ENCODE peak calls at places on chromosomes 12 and 14, in nine cellular contexts. P, B, I, N, J, F, W, Z and S are unnamed samples.
A peak's percentile ranks its signal among the peaks of the same experiment; 100 is the strongest.

GRCh38 chr12:9651265-9651729 is 18.2 kb upstream of the CLEC2D start:
- DNase-seq in P (no peak), B (peak; percentile 86), I (no peak), N (no peak), J (peak; percentile 60), F (no peak), W (no peak), Z (no peak), S (no peak)

GRCh38 chr14:64762044-64763034 is 58.1 kb downstream of the PLEKHG3 start:
- DNase-seq in P (peak; percentile 86), B (peak; percentile 93), I (peak; percentile 90), N (peak; percentile 62), J (no peak), F (no peak), W (peak; percentile 65), Z (no peak), S (peak; percentile 83)

GRCh38 chr12:32031109-32031508 is 71.9 kb downstream of the RESF1 start:
- DNase-seq in P (no peak), B (peak; percentile 50), I (no peak), N (no peak), J (peak; percentile 16), F (no peak), W (no peak), Z (peak; percentile 14), S (no peak)

GRCh38 chr12:54011665-54012532 is 3.1 kb downstream of the HOXC8 start:
- DNase-seq in P (no peak), B (no peak), I (no peak), N (no peak), J (no peak), F (no peak), W (no peak), Z (no peak), S (no peak)

GRCh38 chr12:11482955-11483354 is 87.6 kb upstream of the PRB2 start:
- DNase-seq in P (no peak), B (peak; percentile 23), I (no peak), N (no peak), J (no peak), F (no peak), W (no peak), Z (no peak), S (no peak)

GRCh38 chr14:60183724-60184596 is 18.8 kb upstream of the DHRS7 start:
- DNase-seq in P (peak; percentile 53), B (peak; percentile 56), I (peak; percentile 38), N (peak; percentile 58), J (peak; percentile 91), F (no peak), W (no peak), Z (no peak), S (no peak)

GRCh38 chr14:73633517-73634332 is 11.1 kb upstream of the DNAL1 start:
- DNase-seq in P (peak; percentile 77), B (peak; percentile 60), I (peak; percentile 59), N (peak; percentile 28), J (peak; percentile 60), F (peak; percentile 74), W (peak; percentile 75), Z (peak; percentile 59), S (no peak)

GRCh38 chr12:62862259-62862881 is 72.6 kb downstream of the PPM1H start:
- DNase-seq in P (no peak), B (peak; percentile 48), I (no peak), N (no peak), J (no peak), F (no peak), W (no peak), Z (no peak), S (no peak)

GRCh38 chr14:68817513-68818212 is 24.8 kb upstream of the ZFP36L1 start:
- DNase-seq in P (no peak), B (no peak), I (peak; percentile 31), N (no peak), J (no peak), F (no peak), W (no peak), Z (no peak), S (no peak)

GRCh38 chr14:103031956-103032355 is 25.4 kb downstream of the CDC42BPB start:
- DNase-seq in P (peak; percentile 50), B (no peak), I (no peak), N (no peak), J (peak; percentile 7), F (no peak), W (no peak), Z (peak; percentile 29), S (no peak)

GRCh38 chr12:8146416-8146771 is 10.4 kb upstream of the ZNF705A start:
- DNase-seq in P (no peak), B (no peak), I (no peak), N (no peak), J (no peak), F (no peak), W (no peak), Z (no peak), S (no peak)

GRCh38 chr12:124774054-124774461 is 89.6 kb downstream of the SCARB1 start:
- DNase-seq in P (no peak), B (no peak), I (no peak), N (no peak), J (peak; percentile 36), F (no peak), W (peak; percentile 65), Z (no peak), S (no peak)

GRCh38 chr14:96905825-96906224 is 108.6 kb downstream of the VRK1 start:
- DNase-seq in P (no peak), B (no peak), I (no peak), N (peak; percentile 7), J (no peak), F (no peak), W (no peak), Z (no peak), S (no peak)

GRCh38 chr14:64745511-64746041 is 41.4 kb downstream of the PLEKHG3 start:
- DNase-seq in P (no peak), B (no peak), I (no peak), N (no peak), J (no peak), F (no peak), W (no peak), Z (no peak), S (no peak)

GRCh38 chr14:25400607-25401206 is 350.8 kb upstream of the STXBP6 start:
- DNase-seq in P (peak; percentile 89), B (peak; percentile 31), I (no peak), N (no peak), J (peak; percentile 54), F (no peak), W (no peak), Z (peak; percentile 57), S (no peak)

GRCh38 chr12:123384318-123384993 is 524 bp downstream of the KMT5A start:
- DNase-seq in P (no peak), B (no peak), I (no peak), N (no peak), J (peak; percentile 19), F (no peak), W (no peak), Z (peak; percentile 24), S (no peak)

GRCh38 chr12:54759751-54760150 is 94.6 kb upstream of the MUCL1 start:
- DNase-seq in P (no peak), B (no peak), I (no peak), N (no peak), J (peak; percentile 54), F (no peak), W (no peak), Z (peak; percentile 34), S (no peak)

GRCh38 chr12:118187746-118188390 is 51.9 kb downstream of the PEBP1 start:
- DNase-seq in P (no peak), B (peak; percentile 25), I (no peak), N (no peak), J (no peak), F (no peak), W (no peak), Z (no peak), S (no peak)

GRCh38 chr14:41785696-41786095 is 179.0 kb downstream of the LRFN5 start:
- DNase-seq in P (no peak), B (no peak), I (no peak), N (no peak), J (no peak), F (no peak), W (no peak), Z (no peak), S (no peak)

GRCh38 chr14:88793259-88793625 is 489 bp upstream of the EML5 start:
- DNase-seq in P (no peak), B (no peak), I (peak; percentile 16), N (no peak), J (no peak), F (no peak), W (no peak), Z (no peak), S (no peak)
- TF ChIP-seq CTCF in P (no peak), B (no peak), I (no peak), N (no peak), J (no peak), F (peak; percentile 11), W (no peak), Z (no peak), S (peak; percentile 25)

GRCh38 chr14:54653764-54654469 is 87.0 kb downstream of the SAMD4A start:
- DNase-seq in P (no peak), B (peak; percentile 91), I (peak; percentile 74), N (no peak), J (no peak), F (peak; percentile 74), W (no peak), Z (peak; percentile 48), S (no peak)
- TF ChIP-seq CTCF in P (no peak), B (no peak), I (peak; percentile 1), N (no peak), J (no peak), F (no peak), W (no peak), Z (no peak), S (no peak)

DNA sequence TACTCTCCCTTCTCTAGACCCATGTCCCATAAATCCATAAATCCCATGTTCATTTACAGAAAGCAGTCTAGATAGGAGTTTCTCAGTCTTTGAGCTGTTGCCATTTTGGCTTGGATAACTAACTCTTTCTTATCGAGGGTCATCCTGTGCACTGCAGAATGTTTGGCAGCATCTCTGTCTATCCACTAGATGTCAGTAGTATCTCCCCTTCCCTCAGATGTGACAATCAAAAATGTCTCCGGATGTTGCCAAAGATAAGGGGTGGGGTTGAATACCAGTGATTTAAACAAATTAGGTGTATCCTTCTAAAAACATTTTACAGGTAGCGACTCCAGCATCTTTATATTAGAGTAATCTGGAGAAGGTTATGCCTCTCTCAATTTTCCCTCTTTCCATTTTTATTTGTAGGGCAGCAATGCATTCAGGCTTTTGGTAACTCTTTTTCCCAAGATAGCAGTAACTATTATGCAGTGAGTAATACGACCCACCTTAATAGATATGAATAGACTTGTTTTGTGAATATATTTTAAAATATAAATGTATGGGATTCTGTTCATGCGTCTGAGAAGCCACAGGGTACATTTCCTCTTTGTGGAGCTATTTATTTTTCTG is 100.7 kb downstream of the LRRK2 start:
- DNase-seq in P (no peak), B (peak; percentile 2), I (no peak), N (no peak), J (peak; percentile 63), F (no peak), W (no peak), Z (peak; percentile 15), S (no peak)
- TF ChIP-seq CTCF in P (no peak), B (peak; percentile 67), I (no peak), N (peak; percentile 52), J (peak; percentile 90), F (peak; percentile 15), W (peak; percentile 45), Z (peak; percentile 39), S (peak; percentile 70)

DNA sequence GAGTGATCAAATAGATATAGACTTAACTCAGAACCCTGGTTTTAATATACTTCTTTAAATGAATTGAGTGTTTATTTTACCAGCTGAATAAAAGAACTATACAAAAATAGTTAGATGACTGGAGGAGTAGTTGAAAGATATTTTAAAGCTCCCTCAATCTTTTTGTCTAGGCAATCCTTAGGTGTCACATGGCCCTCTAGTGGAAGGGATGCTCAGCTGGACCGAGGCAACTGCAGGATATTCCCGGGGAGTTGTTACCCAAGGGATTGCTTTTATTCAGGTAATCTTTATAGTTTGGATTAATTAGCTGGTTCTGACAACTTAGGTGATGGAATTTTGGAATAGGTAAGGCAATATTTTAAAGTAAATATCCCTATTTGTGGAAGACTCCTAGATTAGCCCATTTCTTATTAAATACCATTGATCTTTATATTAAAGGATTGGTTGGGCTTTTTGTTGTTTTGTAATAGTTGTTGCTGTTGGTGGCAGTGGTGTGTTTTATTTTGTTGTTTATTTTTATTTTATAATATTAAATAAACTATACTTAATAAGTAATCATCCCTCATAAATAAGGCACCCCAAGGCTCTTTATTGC is 57.1 kb downstream of the ZDHHC17 start:
- DNase-seq in P (peak; percentile 37), B (peak; percentile 40), I (peak; percentile 36), N (peak; percentile 1), J (peak; percentile 3), F (no peak), W (no peak), Z (peak; percentile 39), S (no peak)
- TF ChIP-seq CTCF in P (peak; percentile 21), B (peak; percentile 79), I (peak; percentile 6), N (peak; percentile 69), J (peak; percentile 75), F (peak; percentile 28), W (peak; percentile 39), Z (peak; percentile 47), S (peak; percentile 76)